ENCODE peak calls at places on chromosomes 2 and 18, in six cellular contexts. E, J, S, U, P and C are unnamed samples.

GRCh38 chr2:207122914-207123744 is 42.6 kb downstream of the KLF7 start:
- DNase-seq in U (no peak), J (no peak), E (no peak), P (peak), S (no peak), C (no peak)

GRCh38 chr18:23920054-23920453 is 94.5 kb upstream of the TTC39C start:
- DNase-seq in S (no peak), U (no peak), P (no peak), J (no peak), E (no peak), C (no peak)

GRCh38 chr2:54646170-54646927 is 77.1 kb upstream of the EML6 start:
- DNase-seq in P (no peak), E (no peak), S (no peak), U (no peak), J (no peak), C (no peak)

GRCh38 chr2:239137890-239138283 is 262.9 kb downstream of the HDAC4 start:
- DNase-seq in J (no peak), S (no peak), E (no peak), P (no peak), U (no peak), C (no peak)

GRCh38 chr2:56132138-56132537 is 51.7 kb upstream of the CCDC85A start:
- DNase-seq in J (peak), S (no peak), U (peak), E (peak), P (peak), C (peak)

GRCh38 chr2:192885569-192886160 is 690.9 kb upstream of the TMEFF2 start:
- DNase-seq in P (no peak), S (no peak), E (peak), J (peak), U (no peak), C (peak)

GRCh38 chr18:58754544-58755068 is 83.3 kb downstream of the MALT1 start:
- DNase-seq in P (no peak), J (no peak), S (no peak), U (no peak), E (peak), C (no peak)

GRCh38 chr2:177676636-177677035 is 284.1 kb downstream of the AGPS start:
- DNase-seq in J (no peak), E (no peak), U (no peak), S (no peak), P (no peak), C (no peak)

GRCh38 chr2:37379881-37380296 is 35.5 kb downstream of the QPCT start:
- DNase-seq in S (no peak), U (peak), J (peak), P (peak), E (no peak), C (no peak)

GRCh38 chr2:235149736-235150135 is 197.9 kb downstream of the SH3BP4 start:
- DNase-seq in J (no peak), S (no peak), E (no peak), P (no peak), U (no peak), C (no peak)

GRCh38 chr2:132871829-132872228 is 201.8 kb upstream of the LYPD1 start:
- DNase-seq in E (no peak), S (no peak), U (no peak), P (no peak), J (no peak), C (no peak)

GRCh38 chr18:49656098-49656591 is 94.3 kb downstream of the LIPG start:
- DNase-seq in U (no peak), S (no peak), P (no peak), J (no peak), E (peak), C (peak)

GRCh38 chr2:209970271-209970670 is 32.2 kb upstream of the RPE start:
- DNase-seq in S (no peak), P (no peak), J (peak), E (no peak), U (no peak), C (no peak)

GRCh38 chr2:169572821-169573159 is 875 bp downstream of the FASTKD1 start:
- DNase-seq in J (no peak), E (no peak), U (no peak), S (no peak), P (no peak), C (no peak)

GRCh38 chr2:8000861-8001260 is 681.0 kb upstream of the ID2 start:
- DNase-seq in U (peak), S (no peak), P (no peak), E (peak), J (no peak), C (peak)

GRCh38 chr18:48098538-48098937 is 168.1 kb upstream of the SMAD2 start:
- DNase-seq in S (no peak), U (peak), J (no peak), E (no peak), P (no peak), C (peak)

GRCh38 chr2:83689402-83689801 is 769.7 kb downstream of the SUCLG1 start:
- DNase-seq in P (no peak), E (no peak), J (no peak), S (no peak), U (no peak), C (no peak)

GRCh38 chr2:83686863-83687262 is 772.2 kb downstream of the SUCLG1 start:
- DNase-seq in S (no peak), J (no peak), E (no peak), U (no peak), P (no peak), C (no peak)
- TF ChIP-seq MYC in S (no peak), J (no peak), E (no peak), U (no peak), P (no peak), C (no peak)

GRCh38 chr2:31944828-31945571 is 65.8 kb downstream of the MEMO1 start:
- DNase-seq in U (no peak), S (no peak), P (no peak), E (no peak), J (no peak), C (no peak)

GRCh38 chr2:31946838-31947237 is 64.0 kb downstream of the MEMO1 start:
- DNase-seq in U (no peak), J (no peak), P (no peak), S (no peak), E (no peak), C (no peak)

GRCh38 chr2:31943636-31944225 is 67.1 kb downstream of the MEMO1 start:
- DNase-seq in P (no peak), U (no peak), S (no peak), J (no peak), E (no peak), C (no peak)

GRCh38 chr2:31947871-31948270 is 62.9 kb downstream of the MEMO1 start:
- DNase-seq in P (no peak), U (no peak), S (no peak), E (no peak), J (no peak), C (no peak)

DNA sequence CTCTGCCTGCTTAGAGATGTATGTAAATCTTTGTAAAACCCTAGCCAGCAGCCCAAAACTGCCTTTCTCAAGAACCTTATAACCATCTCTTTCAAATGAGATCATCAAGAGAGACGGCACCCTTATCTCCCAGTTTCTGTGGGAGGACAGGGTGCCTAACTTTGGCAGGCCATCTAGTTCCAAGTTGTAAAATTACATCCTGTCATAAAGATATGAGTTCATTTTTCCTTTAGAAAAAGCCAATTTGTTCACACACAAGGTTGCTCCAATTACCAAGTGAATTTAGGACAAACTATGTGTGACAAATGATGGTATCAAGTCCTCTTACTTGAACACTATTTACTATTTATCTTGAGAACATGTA is 65.3 kb downstream of the MEMO1 start:
- DNase-seq in J (no peak), E (peak), S (no peak), U (peak), P (peak), C (no peak)
- TF ChIP-seq MYC in J (no peak), E (no peak), S (no peak), U (no peak), P (no peak), C (no peak)

DNA sequence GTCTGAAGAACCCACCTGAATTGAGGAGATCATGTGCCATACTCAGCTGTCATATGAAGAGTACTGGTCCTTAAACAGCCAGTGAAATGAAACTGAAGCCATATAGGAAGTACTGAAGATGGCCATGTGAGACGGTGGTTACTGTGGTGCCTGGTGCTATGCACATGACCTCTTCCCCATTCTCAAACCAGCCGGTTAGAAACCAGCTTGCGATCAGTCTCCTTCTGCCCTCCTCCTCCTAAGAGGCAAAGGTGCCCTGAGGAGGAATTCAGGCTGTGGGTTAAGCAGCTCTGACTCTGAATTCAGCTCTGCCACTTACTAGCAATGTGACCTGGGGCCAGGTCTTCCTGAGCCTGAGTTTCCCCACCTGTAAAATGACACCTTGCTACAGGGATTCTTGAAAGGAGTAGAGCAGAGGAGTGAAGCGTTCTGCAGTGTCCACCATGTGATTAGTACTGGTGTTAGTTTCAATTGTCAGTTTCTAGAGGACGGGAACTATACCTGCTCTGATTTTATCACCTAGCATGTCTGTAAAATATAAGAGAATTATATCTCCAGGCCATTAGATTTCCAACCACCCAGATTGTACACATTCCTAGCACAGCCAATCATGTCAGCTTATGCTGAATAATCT is 5.1 kb downstream of the FECH start:
- DNase-seq in E (peak), J (no peak), S (peak), U (no peak), P (no peak), C (no peak)
- TF ChIP-seq MYC in E (peak), J (no peak), S (no peak), U (no peak), P (no peak), C (no peak)

GRCh38 chr2:64695656-64696310 is 42.1 kb upstream of the SERTAD2 start:
- DNase-seq in P (peak), J (no peak), E (no peak), S (no peak), U (no peak), C (no peak)
- TF ChIP-seq MYC in P (no peak), J (no peak), E (no peak), S (no peak), U (no peak), C (no peak)

DNA sequence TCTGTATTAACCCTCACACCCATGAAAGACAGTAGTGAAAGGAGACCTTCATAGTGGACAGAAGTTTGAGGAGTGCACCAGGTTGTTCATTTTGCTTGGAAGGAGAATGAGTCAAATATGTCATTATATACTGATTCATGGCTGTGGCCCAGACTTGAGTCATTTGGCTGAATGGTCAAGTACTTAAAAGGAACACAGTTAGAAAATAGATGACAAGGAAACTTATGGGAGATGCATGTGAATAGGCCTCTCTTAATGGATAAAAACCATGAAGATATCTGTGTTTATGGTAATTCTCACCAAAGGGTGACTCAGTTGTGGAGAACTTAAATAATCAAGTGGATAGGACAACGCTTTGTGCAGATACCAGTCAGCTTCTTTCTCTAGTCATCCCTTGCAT is 524.7 kb upstream of the CNTNAP5 start:
- DNase-seq in J (no peak), E (no peak), U (no peak), S (no peak), P (no peak), C (no peak)
- TF ChIP-seq MYC in J (no peak), E (no peak), U (no peak), S (no peak), P (no peak), C (no peak)

GRCh38 chr2:201357216-201357615 is at the start of gene FLACC1:
- DNase-seq in P (peak), E (peak), J (peak), S (no peak), U (peak), C (peak)
- TF ChIP-seq MYC in P (no peak), E (no peak), J (no peak), S (no peak), U (no peak), C (no peak)

DNA sequence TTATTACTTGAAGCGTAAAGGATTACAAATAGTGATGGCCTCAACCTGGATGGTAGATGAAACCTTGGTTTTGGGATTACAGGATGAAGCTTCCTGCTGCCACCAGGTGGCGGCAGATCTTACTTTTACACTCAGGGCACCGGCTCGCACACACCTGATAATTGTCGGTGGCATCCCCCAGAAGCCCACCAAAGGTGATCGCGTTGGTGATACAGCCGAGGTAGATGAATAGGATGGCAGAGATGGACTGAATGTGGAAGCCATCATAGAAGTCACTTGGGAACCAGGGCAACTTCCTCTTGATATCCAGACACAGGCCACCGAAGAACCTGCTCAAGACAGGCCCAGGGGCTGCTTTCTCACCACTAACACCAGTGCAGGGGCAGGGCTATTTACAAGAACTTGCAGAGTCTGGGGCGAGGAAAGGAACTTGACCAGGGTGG is 51.8 kb downstream of the MTHFD2 start:
- DNase-seq in S (peak), J (peak), E (peak), P (peak), U (peak), C (peak)
- TF ChIP-seq MYC in S (no peak), J (no peak), E (no peak), P (no peak), U (no peak), C (no peak)